ENCODE peak calls at places on chromosomes 12 and 14, in ten cellular contexts. D is A549; W is stomach; P is SIG-M5; G is AG08395; T is stimulated activated CD8-positive, alpha-beta memory T cell treated with anti-CD3 and anti-CD28 coated beads, Interleukin-2, amount 100 ng/mL, for 48 hours; B is amygdala; I is EL; X is WERI-Rb-1; V is A172. A is an unnamed sample.

GRCh38 chr12:118061011-118061875 is at the start of gene WSB2:
- DNase-seq in D (peak), W (peak), P (no peak), G (peak), T (peak), B (peak), I (peak), X (peak), V (peak), A (peak)

GRCh38 chr14:103594265-103594664 is 31.5 kb downstream of the COA8 start:
- DNase-seq in D (no peak), W (no peak), P (no peak), G (peak), T (no peak), B (peak), I (peak), X (no peak), V (peak), A (no peak)

GRCh38 chr12:128267651-128268347 is 829 bp downstream of the TMEM132C start:
- DNase-seq in D (no peak), W (no peak), P (no peak), G (no peak), T (no peak), B (no peak), I (no peak), X (no peak), V (no peak), A (no peak)

GRCh38 chr14:93109572-93110481 is 5.9 kb downstream of the ITPK1 start:
- DNase-seq in D (no peak), W (no peak), P (no peak), G (no peak), T (no peak), B (no peak), I (no peak), X (no peak), V (no peak), A (no peak)

GRCh38 chr12:117192057-117192456 is 1.8 kb upstream of the FBXO21 start:
- DNase-seq in D (peak), W (peak), P (no peak), G (no peak), T (no peak), B (no peak), I (no peak), X (no peak), V (no peak), A (no peak)

GRCh38 chr12:79927772-79928474 is 7.0 kb downstream of the PPP1R12A start:
- DNase-seq in D (no peak), W (no peak), P (no peak), G (peak), T (no peak), B (no peak), I (peak), X (no peak), V (no peak), A (peak)

GRCh38 chr12:29519585-29520182 is 22.2 kb upstream of the OVCH1 start:
- DNase-seq in D (peak), W (no peak), P (no peak), G (peak), T (no peak), B (no peak), I (peak), X (peak), V (peak), A (peak)

GRCh38 chr12:124493809-124494750 is 73.3 kb downstream of the NCOR2 start:
- DNase-seq in D (no peak), W (no peak), P (no peak), G (no peak), T (peak), B (no peak), I (no peak), X (no peak), V (no peak), A (no peak)

GRCh38 chr12:11681211-11681610 is 31.7 kb downstream of the ETV6 start:
- DNase-seq in D (no peak), W (no peak), P (no peak), G (no peak), T (no peak), B (no peak), I (peak), X (no peak), V (no peak), A (no peak)

GRCh38 chr12:93767524-93767863 is 90.3 kb downstream of the CRADD start:
- DNase-seq in D (no peak), W (no peak), P (no peak), G (no peak), T (no peak), B (no peak), I (no peak), X (peak), V (no peak), A (no peak)

GRCh38 chr14:74961238-74961911 is 6.0 kb upstream of the PGF start:
- DNase-seq in D (no peak), W (no peak), P (no peak), G (no peak), T (no peak), B (no peak), I (no peak), X (no peak), V (no peak), A (no peak)

GRCh38 chr12:132866251-132866828 is 21.1 kb downstream of the CHFR start:
- DNase-seq in D (peak), W (no peak), P (no peak), G (peak), T (no peak), B (no peak), I (peak), X (no peak), V (peak), A (no peak)

A was measured in CD8-positive, alpha-beta T cell.